ENCODE peak calls at places on chromosomes 13 and 19, in eight cellular contexts. K, B, P, T, Q, M, O and J are unnamed samples.

GRCh38 chr13:24228852-24229458 is 68.4 kb downstream of the SPATA13 start:
- DNase-seq in B (peak), Q (peak), M (peak), K (no peak), T (no peak), P (peak), O (peak), J (peak)

GRCh38 chr19:31339405-31339804 is 9.8 kb downstream of the TSHZ3 start:
- DNase-seq in Q (no peak), K (no peak), T (no peak), O (no peak), P (no peak), M (no peak), B (no peak), J (no peak)

GRCh38 chr13:25473864-25474263 is 102.1 kb downstream of the ATP8A2 start:
- DNase-seq in O (no peak), M (no peak), B (no peak), K (no peak), Q (no peak), P (no peak), T (no peak), J (no peak)

GRCh38 chr13:32019612-32020233 is 11.9 kb upstream of the FRY start:
- DNase-seq in P (peak), O (peak), M (peak), B (peak), T (no peak), Q (peak), K (no peak), J (no peak)

GRCh38 chr19:7391218-7391670 is 42.5 kb downstream of the ARHGEF18 start:
- DNase-seq in K (no peak), O (no peak), B (peak), P (peak), M (no peak), T (no peak), Q (no peak), J (no peak)

GRCh38 chr13:97322740-97323342 is 100.7 kb downstream of the MBNL2 start:
- DNase-seq in O (no peak), Q (no peak), K (no peak), T (no peak), M (no peak), P (peak), B (no peak), J (no peak)

GRCh38 chr13:72101768-72102400 is 234.9 kb upstream of the DACH1 start:
- DNase-seq in T (no peak), B (no peak), O (no peak), Q (no peak), K (no peak), P (no peak), M (no peak), J (no peak)

GRCh38 chr19:15828121-15828620 is 12.7 kb upstream of the OR10H1 start:
- DNase-seq in M (no peak), O (no peak), T (no peak), B (peak), P (no peak), Q (no peak), K (no peak), J (no peak)

GRCh38 chr13:93339550-93339949 is 112.9 kb downstream of the GPC6 start:
- DNase-seq in T (no peak), O (no peak), K (no peak), P (no peak), M (no peak), Q (no peak), B (no peak), J (no peak)

DNA sequence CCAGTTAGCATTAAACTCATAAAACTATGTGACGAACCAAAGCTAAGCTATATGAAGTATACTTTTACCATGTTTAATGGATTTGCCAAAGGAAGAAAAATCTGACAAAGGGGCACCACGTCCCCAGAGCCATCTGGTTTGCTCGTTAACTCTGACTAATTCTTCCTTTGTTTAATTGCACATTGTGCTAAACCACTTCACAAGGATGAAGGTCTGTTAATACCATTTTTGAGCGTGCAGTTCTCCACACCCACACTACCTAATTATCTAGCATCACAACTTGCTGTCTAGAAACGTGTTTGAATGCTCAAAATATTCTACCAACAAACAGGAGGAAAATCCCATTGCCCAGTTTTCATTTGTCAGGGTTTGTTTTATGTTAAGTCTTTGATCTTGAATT is 74.8 kb downstream of the COL4A1 start:
- DNase-seq in P (no peak), K (no peak), O (no peak), Q (no peak), T (no peak), B (no peak), M (no peak), J (no peak)
- H3K27ac ChIP-seq in P (no peak), K (peak), O (peak), Q (no peak), T (no peak), B (no peak), M (no peak), J (no peak)

DNA sequence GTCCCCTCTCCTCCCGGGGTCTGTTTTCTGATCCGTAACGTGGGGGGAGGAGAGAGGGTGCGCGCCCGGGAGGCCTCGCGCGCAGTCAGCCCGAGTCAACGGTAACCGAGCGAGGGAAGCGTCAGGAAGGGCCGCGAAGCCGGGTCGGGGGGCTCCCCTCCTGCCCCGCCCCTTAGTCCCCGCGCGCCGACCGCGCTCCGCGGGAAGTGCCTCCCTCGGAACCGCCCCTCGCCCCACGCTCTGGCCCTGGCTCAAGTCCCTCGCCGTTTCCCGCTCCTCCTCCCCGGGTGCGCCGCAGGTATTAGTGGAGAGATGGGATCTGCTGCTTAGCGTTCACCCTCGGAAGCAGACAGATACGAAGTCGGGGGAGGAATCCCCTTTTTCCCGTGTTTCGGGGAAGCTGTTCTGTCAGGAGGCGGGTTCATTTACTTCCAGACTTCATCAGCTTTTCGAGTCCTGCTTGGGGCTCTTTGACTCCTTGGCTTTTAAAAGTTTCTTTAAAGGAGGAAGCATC is 770 bp downstream of the HNRNPM start:
- DNase-seq in O (peak), P (peak), B (peak), K (peak), M (peak), Q (peak), T (peak), J (peak)
- H3K27ac ChIP-seq in O (peak), P (peak), B (peak), K (peak), M (peak), Q (peak), T (peak), J (peak)

DNA sequence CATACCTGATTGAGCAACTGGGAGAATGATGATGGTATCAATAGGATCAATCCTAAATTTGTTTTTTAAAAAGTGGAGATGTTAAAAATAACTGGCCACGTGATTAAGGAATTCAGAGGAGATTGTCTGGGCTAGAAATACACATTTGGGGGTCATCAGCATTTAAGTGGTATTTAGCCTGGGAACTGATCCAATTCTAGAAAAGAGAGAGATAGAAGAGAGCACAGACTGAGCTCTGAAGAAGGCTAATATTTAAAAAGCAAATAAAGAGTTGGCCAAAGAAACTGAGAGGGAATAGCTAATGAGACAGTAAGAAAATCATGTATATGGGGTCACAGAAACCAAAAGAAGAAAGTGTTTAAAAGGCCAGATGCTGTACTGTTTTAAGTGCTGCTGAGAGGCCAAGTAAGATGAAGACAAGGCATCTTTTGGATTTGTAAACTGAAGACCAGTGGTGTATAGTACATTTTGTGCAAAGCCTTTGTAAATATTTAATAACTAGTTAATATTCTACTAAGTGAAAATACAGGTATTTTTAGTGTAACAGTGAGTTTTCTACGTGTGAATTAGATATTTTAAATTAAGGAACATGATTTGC is 40.2 kb downstream of the UBL3 start:
- DNase-seq in T (no peak), M (no peak), B (no peak), K (no peak), Q (no peak), P (peak), O (no peak), J (no peak)
- H3K27ac ChIP-seq in T (no peak), M (no peak), B (no peak), K (no peak), Q (no peak), P (no peak), O (peak), J (no peak)

DNA sequence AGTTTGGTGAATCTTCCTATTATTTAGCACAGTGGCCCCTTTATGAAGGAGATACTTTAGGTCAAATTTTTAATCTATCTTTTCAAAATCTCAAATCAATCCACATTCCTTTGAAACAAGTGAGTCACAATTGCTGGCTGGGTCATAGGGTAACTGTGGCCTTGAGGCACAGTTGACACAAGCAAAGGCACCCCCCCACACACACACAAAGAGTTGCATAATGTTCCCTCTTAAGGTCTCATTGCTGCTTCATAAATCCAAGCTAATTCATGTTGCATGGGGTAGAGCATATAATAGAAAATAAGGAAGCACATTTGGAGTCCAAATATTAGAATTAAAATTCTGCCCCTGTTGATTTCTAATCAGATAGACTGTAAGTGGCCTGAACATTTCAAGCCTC is 171.5 kb downstream of the DLEU7 start:
- DNase-seq in T (no peak), M (no peak), O (peak), K (no peak), B (no peak), P (no peak), Q (no peak), J (no peak)
- H3K27ac ChIP-seq in T (no peak), M (no peak), O (peak), K (no peak), B (no peak), P (no peak), Q (no peak), J (no peak)

GRCh38 chr19:5806133-5806489 is 1.2 kb downstream of the NRTN start:
- DNase-seq in T (no peak), M (no peak), Q (no peak), O (no peak), B (no peak), P (no peak), K (no peak), J (no peak)
- H3K27ac ChIP-seq in T (no peak), M (no peak), Q (no peak), O (peak), B (peak), P (no peak), K (no peak), J (no peak)

GRCh38 chr19:2140193-2140545 is 11.2 kb downstream of the AP3D1 start:
- DNase-seq in O (no peak), B (no peak), M (no peak), P (no peak), K (no peak), T (no peak), Q (no peak), J (no peak)

GRCh38 chr19:2136796-2137195 is 14.6 kb downstream of the AP3D1 start:
- DNase-seq in T (no peak), O (no peak), M (no peak), Q (no peak), K (no peak), B (no peak), P (no peak), J (no peak)

GRCh38 chr19:2135474-2136402 is 15.6 kb downstream of the AP3D1 start:
- DNase-seq in O (peak), P (no peak), T (no peak), M (no peak), K (no peak), Q (no peak), B (no peak), J (no peak)

GRCh38 chr19:2139385-2140192 is 11.8 kb downstream of the AP3D1 start:
- DNase-seq in B (no peak), P (no peak), M (no peak), K (no peak), Q (no peak), O (no peak), T (no peak), J (no peak)

DNA sequence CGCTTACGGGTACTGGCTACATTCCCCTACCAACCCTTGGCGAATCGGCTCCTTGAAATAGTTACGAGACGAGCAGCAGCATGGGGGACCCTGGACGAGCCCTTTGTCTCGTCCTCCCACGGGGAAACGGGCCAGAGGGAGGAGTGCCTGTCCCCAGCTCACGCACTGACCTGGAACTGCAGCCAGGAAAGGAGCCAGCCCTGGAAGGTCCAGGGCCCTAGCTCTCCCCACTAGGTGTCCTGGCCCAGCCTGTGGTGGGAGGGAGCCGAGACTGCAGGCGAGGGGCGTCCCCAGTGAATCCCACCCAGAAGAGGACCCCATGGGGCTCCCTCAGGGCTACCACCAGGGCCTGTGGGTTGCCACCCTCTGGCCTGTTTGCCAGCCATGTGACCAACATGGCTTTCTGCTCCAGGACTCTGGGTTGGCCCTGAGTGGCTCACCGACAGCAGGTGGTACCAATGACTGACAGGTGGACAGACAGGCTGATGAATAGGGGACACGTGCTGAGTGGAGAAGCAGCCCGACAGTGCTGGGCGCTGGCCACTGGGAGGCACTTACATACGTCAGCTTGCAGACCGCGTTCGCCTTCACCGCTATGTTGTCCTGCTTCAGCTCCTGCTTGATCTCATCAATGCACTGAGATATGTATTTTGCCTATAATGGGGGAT is 13.2 kb downstream of the AP3D1 start:
- DNase-seq in O (no peak), B (no peak), K (no peak), M (no peak), Q (no peak), P (no peak), T (no peak), J (no peak)
- H3K27ac ChIP-seq in O (no peak), B (peak), K (no peak), M (no peak), Q (no peak), P (no peak), T (no peak), J (no peak)